ENCODE peak calls at places on chromosomes 5 and 9, in eight cellular contexts. F is tibial nerve, J is endothelial cell of umbilical vein, V is pancreas, T is WERI-Rb-1, O is heart right ventricle, E is astrocyte of the spinal cord, H is mammary epithelial cell. B is an unnamed sample.

GRCh38 chr9:8895498-8896224 is 1096.1 kb upstream of the DMAC1 start:
- DNase-seq in F (no peak), J (peak), V (no peak), T (peak), O (peak), E (peak), H (no peak), B (no peak)

GRCh38 chr5:144004751-144005150 is 165.7 kb downstream of the YIPF5 start:
- DNase-seq in F (no peak), J (no peak), V (no peak), T (no peak), O (no peak), E (no peak), H (peak), B (no peak)

GRCh38 chr9:125784286-125785049 is 37.3 kb downstream of the PBX3 start:
- DNase-seq in F (no peak), J (no peak), V (no peak), T (peak), O (no peak), E (peak), H (peak), B (no peak)

GRCh38 chr5:156556666-156557401 is 229.9 kb downstream of the SGCD start:
- DNase-seq in F (no peak), J (no peak), V (no peak), T (no peak), O (no peak), E (no peak), H (no peak), B (no peak)

GRCh38 chr5:139828207-139828895 is 32.7 kb downstream of the PSD2 start:
- DNase-seq in F (no peak), J (no peak), V (no peak), T (no peak), O (no peak), E (no peak), H (no peak), B (no peak)

GRCh38 chr9:34664281-34665108 is 2.0 kb upstream of the CCL27 start:
- DNase-seq in F (peak), J (peak), V (peak), T (peak), O (peak), E (peak), H (peak), B (no peak)

GRCh38 chr5:113052041-113052795 is 75.6 kb downstream of the DCP2 start:
- DNase-seq in F (no peak), J (peak), V (no peak), T (no peak), O (no peak), E (no peak), H (no peak), B (no peak)

GRCh38 chr5:79858097-79858723 is 132.9 kb downstream of the MTX3 start:
- DNase-seq in F (peak), J (peak), V (peak), T (peak), O (peak), E (peak), H (peak), B (no peak)

GRCh38 chr9:135243201-135244190 is 156.0 kb downstream of the OLFM1 start:
- DNase-seq in F (no peak), J (no peak), V (peak), T (no peak), O (no peak), E (no peak), H (no peak), B (no peak)

GRCh38 chr9:81431662-81432061 is 257.7 kb downstream of the TLE1 start:
- DNase-seq in F (no peak), J (peak), V (no peak), T (no peak), O (no peak), E (peak), H (no peak), B (peak)

GRCh38 chr9:122216798-122217418 is 11.8 kb downstream of the LHX6 start:
- DNase-seq in F (no peak), J (no peak), V (no peak), T (no peak), O (no peak), E (no peak), H (no peak), B (no peak)

GRCh38 chr9:126151671-126152050 is 175.0 kb upstream of the MVB12B start:
- DNase-seq in F (no peak), J (no peak), V (no peak), T (no peak), O (no peak), E (no peak), H (no peak), B (no peak)

GRCh38 chr5:36689225-36689624 is 82.8 kb downstream of the SLC1A3 start:
- DNase-seq in F (no peak), J (no peak), V (no peak), T (no peak), O (no peak), E (peak), H (peak), B (no peak)

GRCh38 chr5:36768450-36768849 is 108.1 kb upstream of the NIPBL start:
- DNase-seq in F (no peak), J (no peak), V (no peak), T (no peak), O (no peak), E (no peak), H (no peak), B (no peak)

GRCh38 chr5:174529925-174530681 is 194.3 kb upstream of the MSX2 start:
- DNase-seq in F (no peak), J (no peak), V (no peak), T (no peak), O (no peak), E (no peak), H (peak), B (no peak)

GRCh38 chr9:87445646-87446045 is 52.0 kb upstream of the DAPK1 start:
- DNase-seq in F (no peak), J (peak), V (peak), T (peak), O (peak), E (peak), H (no peak), B (no peak)

GRCh38 chr5:148957591-148958202 is 105.2 kb downstream of the SH3TC2 start:
- DNase-seq in F (no peak), J (peak), V (no peak), T (peak), O (no peak), E (peak), H (peak), B (no peak)

GRCh38 chr5:135594416-135594960 is 15.7 kb upstream of the CXCL14 start:
- DNase-seq in F (no peak), J (no peak), V (no peak), T (no peak), O (no peak), E (no peak), H (no peak), B (no peak)

GRCh38 chr9:108978121-108978694 is 35.1 kb downstream of the CTNNAL1 start:
- DNase-seq in F (no peak), J (no peak), V (no peak), T (no peak), O (no peak), E (no peak), H (no peak), B (no peak)

GRCh38 chr9:10614201-10614870 is 1.5 kb upstream of the PTPRD start:
- DNase-seq in F (no peak), J (no peak), V (no peak), T (no peak), O (no peak), E (no peak), H (no peak), B (no peak)

GRCh38 chr9:10613413-10613812 is 611 bp upstream of the PTPRD start:
- DNase-seq in F (no peak), J (no peak), V (no peak), T (no peak), O (no peak), E (peak), H (no peak), B (no peak)

DNA sequence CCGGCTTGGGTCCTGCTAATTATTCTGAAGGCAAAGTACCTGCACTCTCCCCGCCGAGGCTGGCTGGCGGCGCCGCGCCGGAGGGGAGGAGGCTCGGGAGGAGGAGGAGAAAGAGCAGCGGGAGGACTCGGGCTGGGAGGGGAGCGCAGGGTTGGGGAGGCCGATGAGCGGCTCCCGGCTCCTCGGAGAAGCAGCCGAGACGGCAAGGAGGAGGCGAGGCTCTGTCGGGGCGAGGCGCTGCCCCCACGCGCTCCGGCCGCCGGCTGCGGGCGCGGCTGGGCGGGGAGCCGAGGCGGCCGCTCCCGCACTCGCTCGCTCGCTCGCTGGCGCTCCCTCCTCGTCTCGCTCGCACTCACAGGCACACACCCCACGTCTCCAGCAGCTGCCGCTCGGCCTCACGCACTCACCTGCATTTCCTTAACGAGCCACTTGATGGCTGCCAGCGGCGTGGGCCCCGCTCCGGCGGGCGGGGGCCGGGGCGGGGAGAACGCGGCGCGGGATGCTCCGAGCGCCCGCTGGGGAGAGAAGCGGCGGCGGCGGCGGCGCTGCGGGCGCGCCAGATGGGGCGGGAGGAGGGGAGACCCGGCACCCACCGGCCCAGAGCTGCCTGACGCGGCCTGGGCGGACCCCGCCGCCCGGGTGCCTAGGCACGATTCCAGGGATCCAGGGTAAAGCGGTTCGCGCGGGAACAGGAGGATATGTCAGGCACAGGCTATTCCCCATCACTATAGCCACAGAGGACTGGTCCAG is at the start of gene PTPRD:
- DNase-seq in F (no peak), J (no peak), V (peak), T (peak), O (no peak), E (peak), H (peak), B (no peak)
- TF ChIP-seq CTCF in F (no peak), J (peak), V (no peak), T (peak), O (no peak), E (no peak), H (peak), B (no peak)

GRCh38 chr9:117704024-117704575 is at the start of gene TLR4:
- DNase-seq in F (peak), J (peak), V (no peak), T (no peak), O (peak), E (peak), H (peak), B (no peak)
- H3K4me3 ChIP-seq in F (peak), J (peak), V (no peak), T (no peak), O (peak), E (peak), H (peak), B (peak)

GRCh38 chr9:38622083-38622674 is 1.8 kb upstream of the ANKRD18A start:
- DNase-seq in F (no peak), J (no peak), V (peak), T (peak), O (no peak), E (peak), H (no peak), B (no peak)

GRCh38 chr9:38622961-38623360 is 2.6 kb upstream of the ANKRD18A start:
- DNase-seq in F (no peak), J (no peak), V (no peak), T (no peak), O (no peak), E (no peak), H (no peak), B (no peak)

GRCh38 chr9:38619556-38620447 is 594 bp downstream of the ANKRD18A start:
- DNase-seq in F (no peak), J (no peak), V (peak), T (peak), O (no peak), E (no peak), H (peak), B (no peak)

GRCh38 chr9:38621434-38622082 is 1.2 kb upstream of the ANKRD18A start:
- DNase-seq in F (no peak), J (no peak), V (peak), T (peak), O (no peak), E (peak), H (peak), B (no peak)

DNA sequence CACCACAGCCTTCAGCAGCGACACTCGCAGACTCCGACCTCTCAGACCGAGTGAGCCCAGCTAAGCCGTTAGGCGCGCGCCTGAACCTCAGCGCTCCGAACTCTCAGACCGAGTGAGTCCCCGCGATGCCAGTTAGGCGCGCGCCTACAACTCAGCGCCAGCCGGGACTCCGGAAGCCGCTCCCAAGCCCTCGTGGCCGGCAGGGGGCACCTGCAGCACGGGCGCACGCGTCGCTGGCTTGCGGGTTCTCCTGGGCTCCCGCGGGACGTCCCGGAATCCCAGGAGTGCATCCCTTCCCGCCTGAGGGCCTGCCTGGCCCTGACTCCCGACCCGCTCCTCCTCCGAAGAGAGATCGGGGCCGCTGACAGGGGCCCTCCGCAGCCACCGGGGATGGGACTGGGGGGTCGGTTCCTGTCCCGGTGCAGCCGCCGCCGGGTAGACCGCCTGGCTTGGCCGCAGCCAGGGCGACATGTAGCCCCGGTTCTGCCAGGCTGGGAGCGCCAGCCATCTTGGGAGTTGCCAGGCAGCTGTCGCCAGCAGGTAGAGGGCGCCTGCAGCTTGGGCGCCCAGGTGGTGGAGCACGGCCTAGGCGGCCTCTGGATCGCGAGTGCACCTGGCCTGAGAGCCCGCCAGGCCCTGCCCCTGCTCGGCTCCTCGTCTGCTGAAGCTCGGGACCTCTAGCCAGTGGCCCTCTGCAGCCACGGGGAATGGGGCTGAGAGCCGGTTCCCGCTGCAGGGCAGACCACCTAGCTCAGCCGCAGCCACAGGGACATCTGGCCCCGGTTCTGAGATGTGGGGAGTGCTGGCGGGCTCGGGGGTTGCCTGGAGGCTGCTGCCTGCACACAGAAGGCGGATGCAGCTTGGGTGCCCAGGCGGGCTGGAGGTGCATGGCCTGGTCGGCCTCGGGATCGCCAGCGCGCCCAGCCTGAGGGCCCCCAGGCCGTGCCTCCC is at the start of gene ANKRD18A:
- DNase-seq in F (no peak), J (peak), V (peak), T (peak), O (peak), E (peak), H (peak), B (no peak)
- TF ChIP-seq CTCF in F (peak), J (peak), V (peak), T (peak), O (peak), E (peak), H (peak), B (peak)

GRCh38 chr5:132410451-132411381 is 41.2 kb downstream of the SLC22A5 start:
- DNase-seq in F (peak), J (peak), V (peak), T (peak), O (peak), E (peak), H (no peak), B (no peak)

GRCh38 chr5:132411382-132411925 is 41.9 kb downstream of the SLC22A5 start:
- DNase-seq in F (no peak), J (no peak), V (no peak), T (no peak), O (no peak), E (no peak), H (no peak), B (no peak)

GRCh38 chr5:132416306-132417009 is 46.9 kb downstream of the SLC22A5 start:
- DNase-seq in F (no peak), J (no peak), V (no peak), T (no peak), O (no peak), E (no peak), H (no peak), B (no peak)

GRCh38 chr5:132414634-132415377 is 45.3 kb downstream of the SLC22A5 start:
- DNase-seq in F (no peak), J (peak), V (no peak), T (no peak), O (no peak), E (peak), H (peak), B (no peak)

DNA sequence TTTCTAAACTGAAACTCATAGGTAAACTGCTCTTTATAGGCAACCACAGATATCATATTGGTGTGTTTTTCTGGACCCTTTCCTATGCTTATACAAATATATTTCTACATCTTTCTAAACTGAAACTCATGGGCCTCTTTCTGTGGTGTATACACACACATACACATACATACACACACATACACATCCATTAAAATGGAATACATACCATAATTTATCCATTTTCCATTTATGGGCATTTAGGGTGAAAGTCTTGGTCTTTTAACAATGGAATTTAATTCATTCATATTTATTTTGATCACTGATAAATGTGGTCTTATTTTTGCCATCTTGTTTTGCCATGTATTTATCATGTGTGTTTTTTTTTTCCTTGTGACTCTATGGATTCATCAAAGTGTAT is 44.1 kb downstream of the SLC22A5 start:
- DNase-seq in F (no peak), J (no peak), V (no peak), T (no peak), O (no peak), E (no peak), H (no peak), B (no peak)
- H3K4me3 ChIP-seq in F (no peak), J (no peak), V (no peak), T (no peak), O (no peak), E (no peak), H (no peak), B (no peak)

B was measured in AG04449.